ENCODE peak calls at places on chromosome 3, in five cellular contexts. One of them, this sample, is unnamed.

GRCh38 chr3:9957214-9957613 is 5.0 kb upstream of the PRRT3 start:
- DNase-seq in fibroblast of lung: peak
- DNase-seq in activated T-helper 1 cell treated with anti-CD3 and anti-CD28 coated beads, Interleukin-12 subunit alpha, Interleukin-12 subunit beta, Interleukin-2, Interleukin-4 antibody, amounts not matched to agents 30 ng/mL and 10 ng/mL and 1 ng/mL, durations not matched to agents 14 hours and 24 hours and 36 hours: no peak
- DNase-seq in K562: peak
- DNase-seq in PC-3: peak
- DNase-seq in this sample: no peak

GRCh38 chr3:38567498-38567897 is 71.4 kb downstream of the EXOG start:
- DNase-seq in fibroblast of lung: no peak
- DNase-seq in activated T-helper 1 cell treated with anti-CD3 and anti-CD28 coated beads, Interleukin-12 subunit alpha, Interleukin-12 subunit beta, Interleukin-2, Interleukin-4 antibody, amounts not matched to agents 30 ng/mL and 10 ng/mL and 1 ng/mL, durations not matched to agents 14 hours and 24 hours and 36 hours: no peak
- DNase-seq in K562: no peak
- DNase-seq in PC-3: no peak
- DNase-seq in this sample: no peak

GRCh38 chr3:151838574-151839312 is 24.8 kb downstream of the AADAC start:
- DNase-seq in fibroblast of lung: peak
- DNase-seq in activated T-helper 1 cell treated with anti-CD3 and anti-CD28 coated beads, Interleukin-12 subunit alpha, Interleukin-12 subunit beta, Interleukin-2, Interleukin-4 antibody, amounts not matched to agents 30 ng/mL and 10 ng/mL and 1 ng/mL, durations not matched to agents 14 hours and 24 hours and 36 hours: no peak
- DNase-seq in K562: peak
- DNase-seq in PC-3: peak
- DNase-seq in this sample: no peak

GRCh38 chr3:94299741-94300140 is 236.9 kb downstream of the NSUN3 start:
- DNase-seq in fibroblast of lung: no peak
- DNase-seq in activated T-helper 1 cell treated with anti-CD3 and anti-CD28 coated beads, Interleukin-12 subunit alpha, Interleukin-12 subunit beta, Interleukin-2, Interleukin-4 antibody, amounts not matched to agents 30 ng/mL and 10 ng/mL and 1 ng/mL, durations not matched to agents 14 hours and 24 hours and 36 hours: no peak
- DNase-seq in K562: no peak
- DNase-seq in PC-3: no peak
- DNase-seq in this sample: no peak

GRCh38 chr3:140898340-140899180 is 43.1 kb upstream of the SLC25A36 start:
- DNase-seq in fibroblast of lung: peak
- DNase-seq in activated T-helper 1 cell treated with anti-CD3 and anti-CD28 coated beads, Interleukin-12 subunit alpha, Interleukin-12 subunit beta, Interleukin-2, Interleukin-4 antibody, amounts not matched to agents 30 ng/mL and 10 ng/mL and 1 ng/mL, durations not matched to agents 14 hours and 24 hours and 36 hours: no peak
- DNase-seq in K562: peak
- DNase-seq in PC-3: peak
- DNase-seq in this sample: no peak

GRCh38 chr3:48535578-48535977 is 21.0 kb downstream of the PFKFB4 start:
- DNase-seq in fibroblast of lung: no peak
- DNase-seq in activated T-helper 1 cell treated with anti-CD3 and anti-CD28 coated beads, Interleukin-12 subunit alpha, Interleukin-12 subunit beta, Interleukin-2, Interleukin-4 antibody, amounts not matched to agents 30 ng/mL and 10 ng/mL and 1 ng/mL, durations not matched to agents 14 hours and 24 hours and 36 hours: no peak
- DNase-seq in K562: no peak
- DNase-seq in PC-3: no peak
- DNase-seq in this sample: no peak

GRCh38 chr3:27642796-27643195 is 79.3 kb downstream of the EOMES start:
- DNase-seq in fibroblast of lung: no peak
- DNase-seq in activated T-helper 1 cell treated with anti-CD3 and anti-CD28 coated beads, Interleukin-12 subunit alpha, Interleukin-12 subunit beta, Interleukin-2, Interleukin-4 antibody, amounts not matched to agents 30 ng/mL and 10 ng/mL and 1 ng/mL, durations not matched to agents 14 hours and 24 hours and 36 hours: no peak
- DNase-seq in K562: no peak
- DNase-seq in PC-3: no peak
- DNase-seq in this sample: no peak

GRCh38 chr3:197038604-197039003 is 9.0 kb upstream of the MELTF start:
- DNase-seq in fibroblast of lung: no peak
- DNase-seq in activated T-helper 1 cell treated with anti-CD3 and anti-CD28 coated beads, Interleukin-12 subunit alpha, Interleukin-12 subunit beta, Interleukin-2, Interleukin-4 antibody, amounts not matched to agents 30 ng/mL and 10 ng/mL and 1 ng/mL, durations not matched to agents 14 hours and 24 hours and 36 hours: no peak
- DNase-seq in K562: no peak
- DNase-seq in PC-3: peak
- DNase-seq in this sample: no peak

GRCh38 chr3:42489937-42490227 is 12.6 kb upstream of the VIPR1 start:
- DNase-seq in fibroblast of lung: no peak
- DNase-seq in activated T-helper 1 cell treated with anti-CD3 and anti-CD28 coated beads, Interleukin-12 subunit alpha, Interleukin-12 subunit beta, Interleukin-2, Interleukin-4 antibody, amounts not matched to agents 30 ng/mL and 10 ng/mL and 1 ng/mL, durations not matched to agents 14 hours and 24 hours and 36 hours: no peak
- DNase-seq in K562: no peak
- DNase-seq in PC-3: no peak
- DNase-seq in this sample: no peak

This sample was measured in left ventricle myocardium inferior.